ENCODE peak calls at places on chromosome 21, in four cellular contexts. Y is BE2C, O is right atrium auricular region, R is heart left ventricle. S is an unnamed sample. For H3K9me3, the result is how much of the 10 kb centered on the place peaks cover.

GRCh38 chr21:15199940-15200339 is 135.1 kb upstream of the NRIP1 start:
- DNase-seq in Y (no peak), O (no peak), R (no peak), S (no peak)

GRCh38 chr21:46114963-46115362 is 17.1 kb downstream of the COL6A2 start:
- DNase-seq in Y (peak), O (no peak), R (peak), S (peak)

GRCh38 chr21:36847189-36847588 is 119.3 kb downstream of the HLCS start:
- DNase-seq in Y (no peak), O (no peak), R (no peak), S (no peak)

GRCh38 chr21:37658994-37659458 is 257.2 kb downstream of the KCNJ6 start:
- DNase-seq in Y (no peak), O (peak), R (no peak), S (no peak)

GRCh38 chr21:32726742-32727477 is 903 bp downstream of the SYNJ1 start:
- DNase-seq in Y (peak), O (no peak), R (peak), S (peak)

GRCh38 chr21:42379425-42380215 is 13.3 kb upstream of the TFF1 start:
- DNase-seq in Y (no peak), O (no peak), R (no peak), S (no peak)

GRCh38 chr21:42214081-42214750 is 4.7 kb upstream of the ABCG1 start:
- DNase-seq in Y (no peak), O (no peak), R (no peak), S (no peak)

GRCh38 chr21:37159053-37159776 is 86.2 kb downstream of the TTC3 start:
- DNase-seq in Y (no peak), O (no peak), R (no peak), S (no peak)

GRCh38 chr21:38903578-38904193 is 98.0 kb downstream of the ETS2 start:
- DNase-seq in Y (no peak), O (no peak), R (peak), S (no peak)

GRCh38 chr21:42302292-42302650 is 12.9 kb downstream of the TFF3 start:
- DNase-seq in Y (peak), O (no peak), R (no peak), S (no peak)

GRCh38 chr21:30104246-30104645 is 62.4 kb downstream of the CLDN17 start:
- DNase-seq in Y (no peak), O (no peak), R (no peak), S (no peak)

GRCh38 chr21:16061194-16061593 is 331.4 kb downstream of the USP25 start:
- DNase-seq in Y (no peak), O (no peak), R (no peak), S (no peak)

GRCh38 chr21:38343691-38344090 is 86.9 kb downstream of the KCNJ15 start:
- DNase-seq in Y (no peak), O (peak), R (no peak), S (no peak)

GRCh38 chr21:38486221-38486620 is 12.1 kb downstream of the ERG start:
- DNase-seq in Y (no peak), O (no peak), R (peak), S (no peak)

GRCh38 chr21:29639366-29640232 is 300.2 kb downstream of the GRIK1 start:
- DNase-seq in Y (no peak), O (no peak), R (no peak), S (no peak)

GRCh38 chr21:46057710-46058241 is 40.1 kb upstream of the COL6A2 start:
- DNase-seq in Y (no peak), O (peak), R (no peak), S (no peak)

GRCh38 chr21:35511298-35512162 is 462.4 kb upstream of the RUNX1 start:
- DNase-seq in Y (no peak), O (no peak), R (no peak), S (no peak)

GRCh38 chr21:36171741-36172331 is 15.2 kb downstream of the DOP1B start:
- DNase-seq in Y (no peak), O (no peak), R (peak), S (peak)

GRCh38 chr21:38196033-38196432 is 60.8 kb upstream of the KCNJ15 start:
- DNase-seq in Y (no peak), O (no peak), R (peak), S (no peak)

GRCh38 chr21:37435120-37435519 is 68.5 kb downstream of the DYRK1A start:
- DNase-seq in Y (peak), O (no peak), R (peak), S (peak)

GRCh38 chr21:25385912-25386474 is 221.3 kb downstream of the MRPL39 start:
- DNase-seq in Y (no peak), O (no peak), R (no peak), S (no peak)

GRCh38 chr21:39141502-39141901 is 41.7 kb downstream of the PSMG1 start:
- DNase-seq in Y (no peak), O (no peak), R (no peak), S (no peak)

GRCh38 chr21:35294231-35294898 is 245.3 kb upstream of the RUNX1 start:
- DNase-seq in Y (no peak), O (no peak), R (no peak), S (no peak)

GRCh38 chr21:42609806-42610205 is 43.6 kb upstream of the PDE9A start:
- DNase-seq in Y (peak), O (no peak), R (no peak), S (no peak)

GRCh38 chr21:19405326-19405725 is 1001.7 kb upstream of the TMPRSS15 start:
- DNase-seq in Y (no peak), O (no peak), R (no peak), S (no peak)

GRCh38 chr21:27450216-27450615 is 483.3 kb upstream of the ADAMTS5 start:
- DNase-seq in Y (no peak), O (no peak), R (no peak), S (no peak)
- H3K9me3 ChIP-seq in Y (under half), O (under half), R (under half), S (under half)

DNA sequence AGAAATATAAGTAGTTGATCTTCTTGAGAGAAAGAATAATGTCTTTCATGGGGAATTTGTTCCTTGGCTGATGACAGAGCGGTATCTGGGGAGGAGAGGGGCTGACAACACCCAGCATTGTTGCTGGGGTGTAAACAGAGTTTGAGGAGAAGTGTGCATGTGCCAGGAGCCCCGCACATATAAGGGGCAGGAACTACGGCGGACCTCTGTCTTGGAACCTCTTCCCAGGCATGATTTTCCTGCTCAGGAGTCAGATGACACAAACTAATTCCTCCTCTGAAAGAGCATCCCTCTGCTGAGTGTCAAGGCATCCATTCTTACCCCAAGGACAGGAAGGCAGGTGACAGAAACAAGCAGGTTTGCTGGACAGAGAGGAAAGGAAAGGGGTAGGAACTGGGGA is 119.1 kb downstream of the TPTE start:
- DNase-seq in Y (no peak), O (no peak), R (no peak), S (no peak)
- H3K9me3 ChIP-seq in Y (under half), O (under half), R (under half), S (half or more)

GRCh38 chr21:34179204-34179935 is 106.0 kb downstream of the MRPS6 start:
- DNase-seq in Y (no peak), O (no peak), R (no peak), S (no peak)
- H3K9me3 ChIP-seq in Y (under half), O (under half), R (under half), S (under half)

GRCh38 chr21:31501921-31502320 is 157.6 kb upstream of the SOD1 start:
- DNase-seq in Y (no peak), O (no peak), R (no peak), S (no peak)

GRCh38 chr21:31500071-31500470 is 156.0 kb upstream of the TIAM1 start:
- DNase-seq in Y (no peak), O (no peak), R (no peak), S (peak)

GRCh38 chr21:31500976-31501375 is 156.9 kb upstream of the TIAM1 start:
- DNase-seq in Y (no peak), O (no peak), R (no peak), S (no peak)

GRCh38 chr21:31497939-31498338 is 153.9 kb upstream of the TIAM1 start:
- DNase-seq in Y (no peak), O (no peak), R (no peak), S (no peak)

GRCh38 chr21:31498985-31499384 is 154.9 kb upstream of the TIAM1 start:
- DNase-seq in Y (no peak), O (no peak), R (no peak), S (no peak)
- H3K9me3 ChIP-seq in Y (under half), O (under half), R (under half), S (under half)

GRCh38 chr21:22314963-22315362 is 1316.8 kb downstream of the NCAM2 start:
- DNase-seq in Y (no peak), O (no peak), R (no peak), S (no peak)

DNA sequence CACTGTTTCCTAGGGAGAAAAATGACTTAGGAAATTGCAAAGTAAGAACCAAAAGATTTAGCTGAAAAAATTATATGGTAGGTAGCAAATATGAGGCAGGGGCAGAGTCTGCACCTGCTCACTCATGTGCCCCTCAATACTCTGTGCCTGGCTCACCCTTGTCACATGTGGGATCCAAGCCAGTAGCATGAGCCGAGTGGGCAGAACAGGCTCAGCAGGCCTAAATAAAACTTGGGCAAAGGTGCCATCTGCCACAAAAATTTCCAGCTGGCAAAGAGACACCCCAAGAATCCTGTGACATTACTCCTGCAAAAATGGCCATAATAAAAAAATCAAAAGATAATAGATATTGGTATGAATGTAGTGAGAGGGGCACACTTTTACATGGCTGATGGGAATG is 1321.2 kb downstream of the NCAM2 start:
- DNase-seq in Y (no peak), O (no peak), R (no peak), S (no peak)
- H3K9me3 ChIP-seq in Y (under half), O (under half), R (under half), S (under half)

GRCh38 chr21:28309596-28309995 is 683.1 kb downstream of the LTN1 start:
- DNase-seq in Y (no peak), O (no peak), R (no peak), S (no peak)

GRCh38 chr21:28310711-28311110 is 682.0 kb downstream of the LTN1 start:
- DNase-seq in Y (no peak), O (no peak), R (no peak), S (no peak)

GRCh38 chr21:28308516-28308915 is 684.2 kb downstream of the LTN1 start:
- DNase-seq in Y (no peak), O (no peak), R (no peak), S (no peak)

GRCh38 chr21:28317177-28317950 is 675.3 kb downstream of the LTN1 start:
- DNase-seq in Y (no peak), O (no peak), R (no peak), S (no peak)

GRCh38 chr21:28311776-28312175 is 680.9 kb downstream of the LTN1 start:
- DNase-seq in Y (no peak), O (no peak), R (no peak), S (no peak)
- H3K9me3 ChIP-seq in Y (under half), O (under half), R (under half), S (under half)

GRCh38 chr21:44351535-44352252 is 1.7 kb upstream of the TRPM2 start:
- DNase-seq in Y (no peak), O (no peak), R (no peak), S (no peak)

GRCh38 chr21:44349416-44349846 is 4.0 kb upstream of the TRPM2 start:
- DNase-seq in Y (no peak), O (no peak), R (no peak), S (no peak)

GRCh38 chr21:44352253-44352860 is 1.1 kb upstream of the TRPM2 start:
- DNase-seq in Y (no peak), O (no peak), R (no peak), S (no peak)

GRCh38 chr21:44349847-44350772 is 3.3 kb upstream of the TRPM2 start:
- DNase-seq in Y (no peak), O (no peak), R (no peak), S (no peak)

GRCh38 chr21:44350773-44351481 is 2.5 kb upstream of the TRPM2 start:
- DNase-seq in Y (no peak), O (no peak), R (no peak), S (no peak)
- H3K9me3 ChIP-seq in Y (under half), O (under half), R (under half), S (under half)

GRCh38 chr21:26460621-26461020 is 112.5 kb downstream of the CYYR1 start:
- DNase-seq in Y (no peak), O (no peak), R (no peak), S (no peak)

GRCh38 chr21:26457817-26458216 is 115.3 kb downstream of the CYYR1 start:
- DNase-seq in Y (no peak), O (no peak), R (no peak), S (no peak)

GRCh38 chr21:26461500-26461899 is 111.6 kb downstream of the CYYR1 start:
- DNase-seq in Y (no peak), O (no peak), R (no peak), S (no peak)
- H3K9me3 ChIP-seq in Y (under half), O (under half), R (under half), S (under half)

GRCh38 chr21:45049725-45050359 is 24.5 kb upstream of the ADARB1 start:
- DNase-seq in Y (no peak), O (no peak), R (no peak), S (no peak)
- H3K9me3 ChIP-seq in Y (under half), O (under half), R (under half), S (under half)

S was measured in left ventricle myocardium inferior.